ENCODE peak calls at places on chromosomes 11 and 22, in eight cellular contexts. L is right atrium auricular region, X is left lung, M is heart right ventricle, A is right lobe of liver, D is transverse colon, Y is psoas muscle, B is cardiac muscle cell. G is an unnamed sample. For H3K36me3, the result is how much of the 10 kb centered on the place peaks cover.

GRCh38 chr11:2129699-2130366 is 9.4 kb downstream of the IGF2 start:
- DNase-seq in L (no peak), A (peak), M (no peak), B (no peak), D (no peak), Y (no peak), X (peak), G (no peak)

GRCh38 chr22:39214383-39215069 is 30.3 kb downstream of the PDGFB start:
- DNase-seq in B (peak), D (no peak), L (no peak), M (no peak), X (no peak), A (no peak), Y (no peak), G (peak)

GRCh38 chr11:119081682-119082081 is 3.0 kb upstream of the HMBS start:
- DNase-seq in Y (no peak), M (no peak), B (no peak), A (no peak), X (no peak), L (no peak), D (no peak), G (no peak)

GRCh38 chr22:27578937-27579617 is 222.5 kb downstream of the MN1 start:
- DNase-seq in B (peak), M (no peak), X (no peak), L (no peak), D (no peak), Y (no peak), A (no peak), G (no peak)

GRCh38 chr11:76200006-76200940 is 6.0 kb downstream of the WNT11 start:
- DNase-seq in D (no peak), X (peak), Y (peak), L (no peak), B (no peak), A (no peak), M (peak), G (peak)

GRCh38 chr22:40031766-40032470 is 37.2 kb downstream of the FAM83F start:
- DNase-seq in A (no peak), Y (peak), D (no peak), B (no peak), L (no peak), X (no peak), M (no peak), G (no peak)

GRCh38 chr11:122851366-122852011 is 13.2 kb downstream of the CRTAM start:
- DNase-seq in B (no peak), L (no peak), Y (no peak), A (no peak), M (no peak), D (no peak), X (no peak), G (no peak)

GRCh38 chr22:30086496-30086895 is 6.2 kb downstream of the HORMAD2 start:
- DNase-seq in A (no peak), X (no peak), B (no peak), M (no peak), D (no peak), L (no peak), Y (no peak), G (no peak)

GRCh38 chr22:20115691-20116375 is at the start of gene RANBP1:
- DNase-seq in L (no peak), D (no peak), M (peak), Y (peak), X (peak), B (no peak), A (peak), G (peak)

GRCh38 chr22:20859615-20860014 is 808 bp downstream of the SNAP29 start:
- DNase-seq in D (no peak), A (peak), X (no peak), Y (no peak), M (no peak), L (no peak), B (no peak), G (no peak)

GRCh38 chr22:45424241-45424731 is 10.8 kb downstream of the RIBC2 start:
- DNase-seq in A (no peak), X (peak), D (no peak), Y (no peak), M (no peak), L (peak), B (no peak), G (peak)

GRCh38 chr11:43579171-43579918 is 101.2 kb upstream of the HSD17B12 start:
- DNase-seq in L (no peak), B (peak), D (no peak), A (peak), Y (no peak), M (no peak), X (peak), G (no peak)

GRCh38 chr22:39960791-39961746 is 872 bp downstream of the TMA7B start:
- DNase-seq in Y (no peak), X (no peak), M (no peak), D (peak), B (peak), L (no peak), A (no peak), G (no peak)

GRCh38 chr11:68932933-68933577 is 29.4 kb downstream of the IGHMBP2 start:
- DNase-seq in A (no peak), D (no peak), B (no peak), L (no peak), Y (no peak), X (no peak), M (no peak), G (no peak)

GRCh38 chr11:110968348-110969062 is 256.3 kb upstream of the ARHGAP20 start:
- DNase-seq in D (no peak), Y (no peak), X (no peak), M (no peak), A (no peak), L (no peak), B (peak), G (no peak)

DNA sequence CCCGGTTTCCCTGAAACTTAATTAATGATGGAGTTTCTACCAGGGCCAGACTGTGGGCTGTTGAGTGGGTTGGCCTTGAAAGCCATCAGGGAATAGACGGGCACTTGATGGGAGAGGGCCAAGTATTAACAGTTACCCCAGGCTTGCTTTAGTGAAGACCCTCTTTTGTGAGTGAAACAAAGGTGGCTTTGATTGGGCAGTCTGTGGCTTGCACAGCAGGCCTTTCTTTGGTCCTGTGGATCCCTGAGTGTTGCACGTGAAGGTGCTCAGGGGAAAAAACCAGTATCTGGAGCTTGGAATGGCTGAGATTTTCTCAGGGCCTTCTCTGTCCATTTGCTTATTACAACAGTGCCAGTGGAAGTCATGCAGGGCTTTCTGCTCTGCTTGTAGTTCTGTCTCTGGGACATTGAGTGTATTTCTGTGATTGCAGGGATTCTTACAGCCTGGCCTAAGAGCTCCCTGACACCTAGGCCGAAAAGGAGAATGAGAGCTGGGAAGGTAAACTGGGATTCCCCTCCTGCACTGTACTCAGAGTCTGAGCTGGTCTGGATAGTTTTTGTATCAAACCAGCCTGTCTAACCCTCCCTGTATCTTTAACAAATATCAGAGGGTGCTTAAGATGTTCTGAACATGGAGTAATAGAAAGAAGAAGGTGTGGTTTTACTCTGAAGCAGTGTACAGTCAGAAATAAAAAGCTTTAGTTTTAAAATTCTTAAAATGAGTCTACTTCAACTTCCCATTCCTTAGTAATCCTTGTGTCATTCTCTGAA is 57.1 kb downstream of the AMOTL1 start:
- DNase-seq in D (no peak), M (no peak), L (no peak), Y (no peak), B (no peak), X (no peak), A (no peak), G (no peak)
- H3K36me3 ChIP-seq in D (under half), M (half or more), L (under half), Y (half or more), B (under half), X (under half), A (under half), G (half or more)

DNA sequence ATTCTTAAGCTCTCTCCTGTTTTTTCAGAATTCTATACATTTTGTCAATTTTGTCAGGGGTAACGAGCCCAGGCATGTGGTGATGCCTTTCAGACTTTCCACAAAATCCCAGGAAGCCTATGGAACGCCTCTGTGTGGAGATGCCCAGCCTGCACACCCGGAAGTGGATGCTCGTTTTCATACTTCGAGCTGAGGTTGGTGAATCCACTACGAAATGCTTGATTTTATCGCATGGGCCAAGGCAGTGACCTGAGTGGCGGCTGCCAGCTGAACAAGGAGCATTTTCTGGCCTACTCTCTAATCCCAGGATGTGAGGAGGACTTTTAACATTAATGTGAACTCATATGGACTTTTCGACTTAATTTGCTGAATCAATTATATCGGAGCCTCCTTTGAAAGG is 426.7 kb upstream of the B3GAT1 start:
- DNase-seq in M (no peak), A (no peak), L (peak), B (no peak), X (no peak), Y (no peak), D (no peak), G (no peak)
- H3K4me3 ChIP-seq in M (no peak), A (no peak), L (no peak), B (no peak), X (no peak), Y (no peak), D (no peak), G (no peak)

DNA sequence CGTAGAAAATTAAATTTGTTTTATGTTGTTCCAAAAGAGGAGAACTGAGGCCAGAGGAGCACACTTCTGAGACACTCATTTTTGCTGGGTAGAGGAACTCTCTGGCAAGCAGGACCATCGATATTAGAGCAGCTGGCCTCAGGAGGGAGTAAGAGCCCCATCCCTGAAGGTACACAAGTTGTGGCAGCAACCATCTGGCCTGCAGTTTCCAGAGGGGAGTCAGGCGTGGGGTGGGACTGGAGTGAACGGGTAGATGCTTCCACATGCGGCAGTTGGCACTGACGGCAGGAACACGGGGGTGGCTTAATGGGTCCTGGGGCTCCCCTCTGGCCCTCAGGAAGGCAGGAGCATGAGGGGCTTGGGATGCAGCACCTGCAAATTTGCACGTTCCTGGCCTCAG is 13.2 kb upstream of the SSTR3 start:
- DNase-seq in Y (no peak), A (no peak), L (no peak), M (no peak), B (no peak), X (peak), D (peak), G (no peak)
- TF ChIP-seq CTCF in Y (no peak), A (no peak), L (no peak), M (no peak), B (no peak), X (no peak), D (no peak), G (no peak)

GRCh38 chr22:44129614-44129976 is 51.1 kb upstream of the PARVG start:
- DNase-seq in B (peak), M (no peak), A (no peak), X (no peak), L (no peak), Y (no peak), D (no peak), G (no peak)

GRCh38 chr22:44125421-44125820 is 55.3 kb upstream of the PARVG start:
- DNase-seq in Y (no peak), L (no peak), A (no peak), M (no peak), B (no peak), D (no peak), X (peak), G (no peak)

GRCh38 chr22:44127353-44127752 is 53.4 kb upstream of the PARVG start:
- DNase-seq in L (no peak), B (peak), D (no peak), X (no peak), M (no peak), A (no peak), Y (no peak), G (peak)

GRCh38 chr22:44128961-44129613 is 51.6 kb upstream of the PARVG start:
- DNase-seq in M (no peak), L (no peak), A (no peak), Y (no peak), B (no peak), X (no peak), D (no peak), G (peak)

GRCh38 chr22:44126807-44127206 is 53.9 kb upstream of the PARVG start:
- DNase-seq in L (no peak), X (peak), A (no peak), Y (no peak), D (no peak), M (no peak), B (no peak), G (no peak)
- H3K36me3 ChIP-seq in L (under half), X (under half), A (under half), Y (under half), D (under half), M (under half), B (under half), G (under half)

GRCh38 chr11:132161538-132161937 is 791.1 kb downstream of the NTM start:
- DNase-seq in D (no peak), A (no peak), X (no peak), Y (no peak), B (no peak), L (no peak), M (no peak), G (no peak)
- H3K4me3 ChIP-seq in D (no peak), A (no peak), X (no peak), Y (no peak), B (no peak), L (no peak), M (no peak), G (no peak)

DNA sequence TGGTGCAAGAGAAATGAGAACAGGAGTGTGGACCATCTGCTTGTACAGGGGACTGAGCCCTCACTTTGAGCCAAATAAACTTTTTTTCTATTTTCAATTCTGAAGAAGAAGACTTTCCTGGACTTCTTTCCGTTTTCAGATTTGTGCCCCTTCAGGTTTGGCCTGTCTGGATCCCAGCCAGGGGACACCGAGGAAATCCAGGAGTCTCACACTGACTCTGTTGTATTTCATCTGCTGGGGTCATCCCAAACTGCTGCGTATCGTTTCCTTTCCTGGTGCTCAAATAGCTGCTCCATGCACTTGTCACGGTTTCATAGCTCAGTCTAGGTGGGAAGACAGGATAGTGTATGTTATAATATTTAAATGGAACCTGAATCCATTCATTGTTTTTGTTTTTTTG is 51.7 kb downstream of the GGTLC2 start:
- DNase-seq in X (no peak), Y (no peak), B (no peak), A (no peak), D (no peak), M (no peak), L (no peak), G (no peak)
- TF ChIP-seq CTCF in X (no peak), Y (no peak), B (no peak), A (no peak), D (no peak), M (no peak), L (no peak), G (no peak)